ENCODE peak calls at places on chromosomes 3 and 15, in six cellular contexts. One of them, this sample, is unnamed.

GRCh38 chr15:31842532-31843195 is 187.7 kb upstream of the CHRNA7 start:
- DNase-seq in heart left ventricle: no peak
- DNase-seq in body of pancreas: no peak
- DNase-seq in pancreas: no peak
- DNase-seq in CD4-positive, CD25-positive, alpha-beta regulatory T cell: no peak
- DNase-seq in A549: no peak
- DNase-seq in this sample: no peak

GRCh38 chr15:89187911-89188514 is 33.4 kb downstream of the RLBP1 start:
- DNase-seq in A549: no peak
- DNase-seq in pancreas: no peak
- DNase-seq in CD4-positive, CD25-positive, alpha-beta regulatory T cell: no peak
- DNase-seq in body of pancreas: peak; percentile 47
- DNase-seq in heart left ventricle: no peak
- DNase-seq in this sample: no peak

GRCh38 chr3:126212629-126213375 is 32.4 kb upstream of the ALDH1L1 start:
- DNase-seq in heart left ventricle: peak; percentile 44
- DNase-seq in body of pancreas: peak; percentile 68
- DNase-seq in A549: peak; percentile 51
- DNase-seq in CD4-positive, CD25-positive, alpha-beta regulatory T cell: no peak
- DNase-seq in pancreas: peak; percentile 69
- DNase-seq in this sample: no peak

GRCh38 chr3:42476225-42477160 is 25.9 kb upstream of the VIPR1 start:
- DNase-seq in body of pancreas: peak; percentile 79
- DNase-seq in A549: no peak
- DNase-seq in pancreas: peak; percentile 61
- DNase-seq in CD4-positive, CD25-positive, alpha-beta regulatory T cell: no peak
- DNase-seq in heart left ventricle: no peak
- DNase-seq in this sample: no peak

GRCh38 chr3:131840151-131840797 is 194.5 kb downstream of the CPNE4 start:
- DNase-seq in A549: no peak
- DNase-seq in CD4-positive, CD25-positive, alpha-beta regulatory T cell: no peak
- DNase-seq in body of pancreas: no peak
- DNase-seq in pancreas: no peak
- DNase-seq in heart left ventricle: no peak
- DNase-seq in this sample: no peak

GRCh38 chr3:41768363-41768762 is 193.5 kb downstream of the ULK4 start:
- DNase-seq in A549: no peak
- DNase-seq in body of pancreas: no peak
- DNase-seq in heart left ventricle: no peak
- DNase-seq in pancreas: no peak
- DNase-seq in CD4-positive, CD25-positive, alpha-beta regulatory T cell: no peak
- DNase-seq in this sample: no peak

GRCh38 chr3:85533586-85533985 is 574.8 kb downstream of the CADM2 start:
- DNase-seq in body of pancreas: no peak
- DNase-seq in heart left ventricle: no peak
- DNase-seq in A549: no peak
- DNase-seq in pancreas: no peak
- DNase-seq in CD4-positive, CD25-positive, alpha-beta regulatory T cell: no peak
- DNase-seq in this sample: no peak

GRCh38 chr3:141278196-141279073 is 46.8 kb downstream of the PXYLP1 start:
- DNase-seq in body of pancreas: no peak
- DNase-seq in A549: no peak
- DNase-seq in heart left ventricle: no peak
- DNase-seq in pancreas: no peak
- DNase-seq in CD4-positive, CD25-positive, alpha-beta regulatory T cell: no peak
- DNase-seq in this sample: no peak

GRCh38 chr3:90062631-90063200 is 955.3 kb downstream of the EPHA3 start:
- DNase-seq in pancreas: no peak
- DNase-seq in A549: no peak
- DNase-seq in CD4-positive, CD25-positive, alpha-beta regulatory T cell: no peak
- DNase-seq in heart left ventricle: no peak
- DNase-seq in body of pancreas: no peak
- DNase-seq in this sample: no peak

GRCh38 chr3:7709383-7710082 is 792.1 kb upstream of the LMCD1 start:
- DNase-seq in pancreas: no peak
- DNase-seq in body of pancreas: no peak
- DNase-seq in heart left ventricle: no peak
- DNase-seq in CD4-positive, CD25-positive, alpha-beta regulatory T cell: no peak
- DNase-seq in A549: no peak
- DNase-seq in this sample: no peak

GRCh38 chr15:67794832-67795574 is 30.3 kb upstream of the SKOR1 start:
- DNase-seq in heart left ventricle: no peak
- DNase-seq in CD4-positive, CD25-positive, alpha-beta regulatory T cell: no peak
- DNase-seq in pancreas: no peak
- DNase-seq in body of pancreas: no peak
- DNase-seq in A549: no peak
- DNase-seq in this sample: no peak

GRCh38 chr3:134372405-134373277 is 1.6 kb downstream of the AMOTL2 start:
- DNase-seq in CD4-positive, CD25-positive, alpha-beta regulatory T cell: no peak
- DNase-seq in pancreas: no peak
- DNase-seq in A549: no peak
- DNase-seq in heart left ventricle: no peak
- DNase-seq in body of pancreas: no peak
- DNase-seq in this sample: no peak
- H3K4me1 ChIP-seq in CD4-positive, CD25-positive, alpha-beta regulatory T cell: peaks cover 11% of the 10 kb centered on the region
- H3K4me1 ChIP-seq in pancreas: no peaks in the 10 kb centered on the region
- H3K4me1 ChIP-seq in A549: peaks cover 70% of the 10 kb centered on the region
- H3K4me1 ChIP-seq in heart left ventricle: peaks cover 66% of the 10 kb centered on the region
- H3K4me1 ChIP-seq in body of pancreas: peaks cover 75% of the 10 kb centered on the region
- H3K4me1 ChIP-seq in this sample: no peaks in the 10 kb centered on the region

GRCh38 chr3:188589056-188589455 is 435.1 kb downstream of the LPP start:
- DNase-seq in CD4-positive, CD25-positive, alpha-beta regulatory T cell: no peak
- DNase-seq in body of pancreas: no peak
- DNase-seq in A549: no peak
- DNase-seq in pancreas: no peak
- DNase-seq in heart left ventricle: no peak
- DNase-seq in this sample: peak; percentile 63
- H3K4me1 ChIP-seq in CD4-positive, CD25-positive, alpha-beta regulatory T cell: no peaks in the 10 kb centered on the region
- H3K4me1 ChIP-seq in body of pancreas: peaks cover under 1% of the 10 kb centered on the region
- H3K4me1 ChIP-seq in A549: peaks cover 22% of the 10 kb centered on the region
- H3K4me1 ChIP-seq in pancreas: peaks cover under 1% of the 10 kb centered on the region
- H3K4me1 ChIP-seq in heart left ventricle: peaks cover 19% of the 10 kb centered on the region
- H3K4me1 ChIP-seq in this sample: peaks cover 43% of the 10 kb centered on the region

GRCh38 chr15:98711810-98712209 is 63.5 kb downstream of the IGF1R start:
- DNase-seq in pancreas: no peak
- DNase-seq in CD4-positive, CD25-positive, alpha-beta regulatory T cell: no peak
- DNase-seq in body of pancreas: no peak
- DNase-seq in A549: no peak
- DNase-seq in heart left ventricle: no peak
- DNase-seq in this sample: no peak
- H3K4me1 ChIP-seq in pancreas: peaks cover 5% of the 10 kb centered on the region
- H3K4me1 ChIP-seq in CD4-positive, CD25-positive, alpha-beta regulatory T cell: peaks cover 10% of the 10 kb centered on the region
- H3K4me1 ChIP-seq in body of pancreas: peaks cover 58% of the 10 kb centered on the region
- H3K4me1 ChIP-seq in A549: peaks cover 32% of the 10 kb centered on the region
- H3K4me1 ChIP-seq in heart left ventricle: peaks cover 71% of the 10 kb centered on the region
- H3K4me1 ChIP-seq in this sample: no peaks in the 10 kb centered on the region

GRCh38 chr3:184317201-184317600 is 2.8 kb downstream of the EIF4G1 start:
- DNase-seq in A549: no peak
- DNase-seq in CD4-positive, CD25-positive, alpha-beta regulatory T cell: no peak
- DNase-seq in heart left ventricle: no peak
- DNase-seq in body of pancreas: no peak
- DNase-seq in pancreas: no peak
- DNase-seq in this sample: no peak
- H3K4me1 ChIP-seq in A549: peaks cover 51% of the 10 kb centered on the region
- H3K4me1 ChIP-seq in CD4-positive, CD25-positive, alpha-beta regulatory T cell: peaks cover 26% of the 10 kb centered on the region
- H3K4me1 ChIP-seq in heart left ventricle: peaks cover 54% of the 10 kb centered on the region
- H3K4me1 ChIP-seq in body of pancreas: peaks cover 67% of the 10 kb centered on the region
- H3K4me1 ChIP-seq in pancreas: peaks cover 27% of the 10 kb centered on the region
- H3K4me1 ChIP-seq in this sample: peaks cover 32% of the 10 kb centered on the region

DNA sequence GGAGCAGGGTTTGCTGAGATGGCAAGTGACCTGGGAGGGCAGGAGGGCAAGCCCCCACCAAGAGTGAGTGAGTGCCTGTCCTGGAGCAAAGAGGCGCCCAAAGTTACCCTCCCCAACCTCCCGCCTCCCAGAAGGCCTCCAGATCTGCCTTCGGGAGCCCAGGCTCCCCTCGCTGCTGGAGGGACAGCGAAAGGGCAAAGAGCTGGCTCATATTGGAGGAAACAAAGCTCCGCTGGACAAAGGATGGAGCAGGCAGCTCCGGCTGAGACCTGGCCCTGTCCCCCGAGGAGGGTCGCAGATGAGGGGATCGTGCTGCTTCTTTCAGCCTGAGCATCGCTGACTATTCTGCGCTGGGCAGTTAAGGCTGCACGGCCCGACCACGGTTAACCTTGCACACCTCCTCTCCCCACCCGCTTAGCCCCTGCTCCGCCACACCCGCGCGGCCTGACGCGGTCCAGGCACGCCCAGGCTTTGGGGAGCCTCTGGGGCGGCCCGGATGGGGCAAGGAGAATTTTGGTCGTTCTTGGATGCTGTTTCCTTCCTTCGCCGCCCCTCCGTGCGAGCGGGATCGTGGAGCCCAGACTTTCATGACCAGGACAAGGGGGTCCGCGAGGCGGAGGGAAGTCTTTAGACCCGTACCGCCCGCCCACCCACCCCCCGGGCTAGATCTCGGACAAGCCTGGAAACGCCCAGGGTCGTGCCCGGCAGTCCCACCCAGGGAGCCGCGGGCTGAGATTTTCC is 651 bp downstream of the PLCD1 start:
- DNase-seq in heart left ventricle: no peak
- DNase-seq in body of pancreas: no peak
- DNase-seq in CD4-positive, CD25-positive, alpha-beta regulatory T cell: no peak
- DNase-seq in pancreas: no peak
- DNase-seq in A549: no peak
- DNase-seq in this sample: no peak
- H3K4me1 ChIP-seq in heart left ventricle: peaks cover 30% of the 10 kb centered on the region
- H3K4me1 ChIP-seq in body of pancreas: peaks cover 30% of the 10 kb centered on the region
- H3K4me1 ChIP-seq in CD4-positive, CD25-positive, alpha-beta regulatory T cell: peaks cover 46% of the 10 kb centered on the region
- H3K4me1 ChIP-seq in pancreas: peaks cover 8% of the 10 kb centered on the region
- H3K4me1 ChIP-seq in A549: peaks cover 33% of the 10 kb centered on the region
- H3K4me1 ChIP-seq in this sample: peaks cover 19% of the 10 kb centered on the region

DNA sequence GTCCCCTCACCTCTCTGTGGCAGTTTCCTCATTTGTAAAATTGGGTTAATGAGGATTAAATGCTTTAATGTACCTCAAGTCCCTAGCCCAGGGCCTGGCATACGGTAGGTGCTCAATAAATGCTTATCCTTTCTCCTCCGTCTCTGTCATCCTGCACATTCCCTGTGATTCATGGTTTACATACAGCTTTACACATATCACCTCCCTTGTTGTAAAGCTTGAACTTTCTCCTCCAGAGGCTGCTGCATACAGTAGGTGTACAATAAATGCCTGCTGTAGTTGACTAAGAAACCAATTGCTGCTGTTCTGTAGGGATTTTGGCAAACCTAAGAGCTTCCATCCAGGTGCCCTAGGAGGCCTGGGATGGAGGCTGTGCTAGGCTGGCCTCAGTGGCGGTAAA is 1.5 kb upstream of the CSPG4 start:
- DNase-seq in body of pancreas: no peak
- DNase-seq in heart left ventricle: no peak
- DNase-seq in CD4-positive, CD25-positive, alpha-beta regulatory T cell: no peak
- DNase-seq in A549: no peak
- DNase-seq in pancreas: no peak
- DNase-seq in this sample: no peak
- H3K4me1 ChIP-seq in body of pancreas: peaks cover 9% of the 10 kb centered on the region
- H3K4me1 ChIP-seq in heart left ventricle: peaks cover 19% of the 10 kb centered on the region
- H3K4me1 ChIP-seq in CD4-positive, CD25-positive, alpha-beta regulatory T cell: no peaks in the 10 kb centered on the region
- H3K4me1 ChIP-seq in A549: peaks cover 6% of the 10 kb centered on the region
- H3K4me1 ChIP-seq in pancreas: no peaks in the 10 kb centered on the region
- H3K4me1 ChIP-seq in this sample: no peaks in the 10 kb centered on the region